ENCODE peak calls at places on chromosome 12, in four cellular contexts. E is Calu3; X is left cardiac atrium; O is activated T-cell treated with anti-CD3 and anti-CD28 coated beads, Interleukin-2, amount 50 U/mL, for 72 hours. U is an unnamed sample.

GRCh38 chr12:102329883-102330282 is 132.2 kb upstream of the PMCH start:
- DNase-seq in E (no peak), X (no peak), O (no peak), U (no peak)

GRCh38 chr12:32583535-32583934 is 95.6 kb upstream of the DNM1L start:
- DNase-seq in E (no peak), X (no peak), O (no peak), U (no peak)

GRCh38 chr12:110245278-110245868 is 35.7 kb upstream of the ATP2A2 start:
- DNase-seq in E (peak), X (peak), O (peak), U (peak)

GRCh38 chr12:56722832-56723231 is 2.3 kb downstream of the NACA start:
- DNase-seq in E (no peak), X (no peak), O (no peak), U (no peak)

GRCh38 chr12:70757830-70758493 is 120.7 kb upstream of the PTPRB start:
- DNase-seq in E (no peak), X (no peak), O (no peak), U (no peak)

GRCh38 chr12:89783321-89784060 is 74.9 kb upstream of the ATP2B1 start:
- DNase-seq in E (no peak), X (peak), O (no peak), U (no peak)

GRCh38 chr12:126418357-126418756 is 1353.1 kb downstream of the AACS start:
- DNase-seq in E (no peak), X (no peak), O (no peak), U (no peak)

GRCh38 chr12:68001486-68002466 is 12.5 kb downstream of the IFNG-AS1 start:
- DNase-seq in E (no peak), X (no peak), O (no peak), U (peak)

GRCh38 chr12:50567926-50568325 is 63.1 kb downstream of the DIP2B start:
- DNase-seq in E (no peak), X (no peak), O (no peak), U (no peak)